ENCODE peak calls at places on chromosomes 2 and 18, in four cellular contexts. H is OCI-LY7, A is SK-N-SH, W is heart left ventricle. J is an unnamed sample.

GRCh38 chr18:2402084-2402483 is 169.2 kb downstream of the METTL4 start:
- DNase-seq in H (no peak), A (no peak), W (no peak), J (no peak)

GRCh38 chr2:71607490-71607889 is 154.1 kb downstream of the DYSF start:
- DNase-seq in H (no peak), A (peak; percentile 15), W (peak; percentile 18), J (no peak)

GRCh38 chr2:45028276-45028675 is 19.0 kb upstream of the SIX2 start:
- DNase-seq in H (no peak), A (no peak), W (no peak), J (peak; percentile 63)

GRCh38 chr2:238256111-238256510 is 16.3 kb upstream of the HES6 start:
- DNase-seq in H (no peak), A (no peak), W (no peak), J (no peak)

GRCh38 chr2:149160701-149161217 is 122.3 kb downstream of the LYPD6B start:
- DNase-seq in H (peak; percentile 85), A (no peak), W (no peak), J (no peak)

GRCh38 chr2:103161456-103162289 is 399.8 kb downstream of the TMEM182 start:
- DNase-seq in H (peak; percentile 40), A (peak; percentile 49), W (no peak), J (peak; percentile 98)

GRCh38 chr2:237744613-237745249 is 53.8 kb upstream of the RBM44 start:
- DNase-seq in H (peak; percentile 55), A (peak; percentile 92), W (peak; percentile 76), J (peak; percentile 37)

GRCh38 chr2:111994042-111994441 is 61.0 kb upstream of the TMEM87B start:
- DNase-seq in H (no peak), A (no peak), W (no peak), J (no peak)

GRCh38 chr18:63186520-63186919 is 133.0 kb downstream of the BCL2 start:
- DNase-seq in H (no peak), A (no peak), W (no peak), J (no peak)

GRCh38 chr18:32918692-32919250 is 145.9 kb upstream of the KLHL14 start:
- DNase-seq in H (peak; percentile 14), A (no peak), W (no peak), J (no peak)

GRCh38 chr2:54088191-54088634 is 27.2 kb upstream of the ACYP2 start:
- DNase-seq in H (no peak), A (no peak), W (no peak), J (peak; percentile 48)

GRCh38 chr2:241177935-241178334 is 10.5 kb upstream of the ANO7 start:
- DNase-seq in H (no peak), A (no peak), W (no peak), J (no peak)

GRCh38 chr2:241177526-241177925 is 11.0 kb upstream of the ANO7 start:
- DNase-seq in H (no peak), A (no peak), W (no peak), J (no peak)

GRCh38 chr2:241168366-241168765 is 18.1 kb downstream of the PPP1R7 start:
- DNase-seq in H (no peak), A (no peak), W (no peak), J (no peak)

GRCh38 chr2:241173557-241173956 is 14.9 kb upstream of the ANO7 start:
- DNase-seq in H (no peak), A (no peak), W (no peak), J (no peak)
- H3K36me3 ChIP-seq in H (peaks cover 71% of the 10 kb centered on the region), A (peaks cover 28% of the 10 kb centered on the region), W (peaks cover 81% of the 10 kb centered on the region), J (peaks cover 16% of the 10 kb centered on the region)

DNA sequence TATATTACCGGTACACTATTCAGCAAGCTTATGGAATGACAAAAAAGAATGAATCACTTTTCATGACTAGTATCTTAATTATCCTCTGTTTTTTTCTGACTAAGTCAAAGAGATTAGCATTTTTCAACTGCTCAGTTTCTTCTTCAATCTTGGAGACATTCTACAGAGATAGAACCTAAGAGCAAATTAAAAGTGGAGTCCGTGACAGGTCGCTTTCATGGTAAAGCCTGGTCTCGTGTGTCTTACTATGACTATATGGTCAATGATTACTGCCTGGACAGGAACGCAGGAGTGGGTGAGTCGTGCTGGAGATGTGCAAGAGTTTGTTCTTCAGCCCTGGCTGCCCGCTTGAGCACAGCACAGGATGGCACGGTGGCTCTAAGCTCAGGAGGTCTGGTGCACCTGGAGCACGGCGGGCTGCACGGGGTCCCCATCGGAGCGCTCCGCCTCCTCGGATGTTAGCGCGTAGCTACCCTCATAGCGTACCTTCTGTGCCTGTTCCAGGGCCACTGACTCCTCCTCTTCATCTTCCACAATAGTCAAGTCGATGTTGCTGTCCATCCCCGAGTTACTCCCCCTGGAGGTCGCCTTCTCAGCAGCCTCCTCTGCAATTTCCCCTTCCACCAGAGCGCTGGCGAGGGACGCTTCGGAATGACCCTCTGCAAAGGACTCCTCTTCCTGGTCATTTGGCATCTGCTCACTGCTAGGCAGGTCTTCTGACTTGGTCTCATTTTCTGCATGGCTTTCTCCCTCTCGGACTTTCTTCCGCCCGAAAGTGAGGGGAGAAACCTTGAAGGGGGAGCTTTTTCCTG is 11.1 kb downstream of the CAVIN2 start:
- DNase-seq in H (no peak), A (no peak), W (no peak), J (peak; percentile 43)
- TF ChIP-seq CTCF in H (no peak), A (no peak), W (no peak), J (no peak)

GRCh38 chr2:205198130-205198505 is 484.2 kb upstream of the NRP2 start:
- DNase-seq in H (no peak), A (no peak), W (peak; percentile 72), J (no peak)
- H3K4me3 ChIP-seq in H (no peak overlapping the region), A (no peak overlapping the region), W (no peak overlapping the region), J (no peak overlapping the region)

GRCh38 chr2:37644191-37644590 is 27.3 kb downstream of the CDC42EP3 start:
- DNase-seq in H (no peak), A (no peak), W (no peak), J (no peak)
- H3K36me3 ChIP-seq in H (peaks cover 49% of the 10 kb centered on the region), A (peaks cover 86% of the 10 kb centered on the region), W (peaks cover 59% of the 10 kb centered on the region), J (peaks cover 12% of the 10 kb centered on the region)

GRCh38 chr18:53375641-53376040 is 848.8 kb downstream of the MBD2 start:
- DNase-seq in H (no peak), A (no peak), W (no peak), J (no peak)

GRCh38 chr18:53382870-53383269 is 841.6 kb downstream of the MBD2 start:
- DNase-seq in H (no peak), A (peak; percentile 50), W (no peak), J (no peak)

GRCh38 chr18:53385889-53386288 is 838.6 kb downstream of the MBD2 start:
- DNase-seq in H (no peak), A (no peak), W (no peak), J (no peak)

GRCh38 chr18:53380063-53380639 is 844.3 kb downstream of the MBD2 start:
- DNase-seq in H (peak; percentile 15), A (peak; percentile 31), W (no peak), J (peak; percentile 50)
- TF ChIP-seq CTCF in H (peak; percentile 70), A (peak; percentile 25), W (peak; percentile 22), J (peak; percentile 38)

GRCh38 chr2:66509326-66509811 is 74.4 kb downstream of the MEIS1 start:
- DNase-seq in H (no peak), A (no peak), W (no peak), J (peak; percentile 75)

GRCh38 chr2:66506265-66506664 is 71.3 kb downstream of the MEIS1 start:
- DNase-seq in H (no peak), A (no peak), W (no peak), J (no peak)

GRCh38 chr2:66512626-66513025 is 77.7 kb downstream of the MEIS1 start:
- DNase-seq in H (no peak), A (no peak), W (no peak), J (no peak)

GRCh38 chr2:66507673-66508127 is 72.8 kb downstream of the MEIS1 start:
- DNase-seq in H (no peak), A (no peak), W (no peak), J (no peak)

GRCh38 chr2:66508358-66509071 is 73.6 kb downstream of the MEIS1 start:
- DNase-seq in H (no peak), A (peak; percentile 34), W (no peak), J (no peak)
- H3K4me3 ChIP-seq in H (no peak overlapping the region), A (no peak overlapping the region), W (no peak overlapping the region), J (no peak overlapping the region)

DNA sequence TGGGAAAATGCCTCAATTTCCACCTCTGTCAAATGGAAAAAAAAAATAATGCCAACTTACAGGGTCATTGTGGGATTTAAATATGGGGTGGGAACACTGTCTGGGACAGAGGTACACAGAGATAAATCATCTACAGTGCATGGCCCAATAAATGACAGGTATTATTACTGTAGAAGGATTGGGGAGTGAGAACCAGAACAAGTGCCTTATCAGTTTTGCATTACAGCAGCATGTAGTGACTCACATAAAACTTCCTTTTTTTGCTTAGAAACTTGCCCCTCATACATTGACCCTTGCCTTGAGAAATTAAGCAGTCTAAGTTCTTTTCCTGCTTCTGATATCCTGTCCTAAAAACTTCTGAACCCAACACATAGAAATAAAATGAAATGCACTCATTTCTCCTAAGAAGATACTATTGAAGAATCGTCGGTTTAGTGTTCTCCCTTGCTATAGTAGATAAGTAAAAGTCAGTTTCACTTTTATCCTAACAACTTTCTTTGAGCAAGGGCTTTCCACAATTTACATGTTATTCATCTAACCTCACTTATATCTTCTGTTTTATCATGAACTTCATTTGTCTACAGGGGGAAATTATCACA is 121.0 kb upstream of the HAAO start:
- DNase-seq in H (no peak), A (no peak), W (no peak), J (no peak)
- H3K36me3 ChIP-seq in H (no peaks in the 10 kb centered on the region), A (no peaks in the 10 kb centered on the region), W (no peaks in the 10 kb centered on the region), J (no peaks in the 10 kb centered on the region)

J was measured in bronchial epithelial cell.